ENCODE peak calls at places on chromosomes 7 and 10, in four cellular contexts. One of them, this sample, is unnamed.

GRCh38 chr7:4606776-4607175 is 75.3 kb upstream of the FOXK1 start:
- DNase-seq in H1: no peak
- DNase-seq in IMR-90: no peak
- DNase-seq in mesenchymal stem cell: no peak
- DNase-seq in this sample: no peak

GRCh38 chr10:32005050-32005449 is 51.2 kb downstream of the KIF5B start:
- DNase-seq in H1: no peak
- DNase-seq in mesenchymal stem cell: peak
- DNase-seq in IMR-90: peak
- DNase-seq in this sample: no peak

GRCh38 chr10:35568483-35569015 is 36.6 kb upstream of the GJD4 start:
- DNase-seq in IMR-90: no peak
- DNase-seq in H1: no peak
- DNase-seq in mesenchymal stem cell: no peak
- DNase-seq in this sample: no peak

GRCh38 chr7:154289119-154289518 is 236.9 kb downstream of the DPP6 start:
- DNase-seq in H1: no peak
- DNase-seq in IMR-90: no peak
- DNase-seq in mesenchymal stem cell: no peak
- DNase-seq in this sample: no peak

GRCh38 chr7:200704-201103 is 8.3 kb downstream of the FAM20C start:
- DNase-seq in mesenchymal stem cell: no peak
- DNase-seq in H1: no peak
- DNase-seq in IMR-90: no peak
- DNase-seq in this sample: no peak

GRCh38 chr10:6247041-6247712 is 44.4 kb downstream of the PFKFB3 start:
- DNase-seq in H1: no peak
- DNase-seq in mesenchymal stem cell: no peak
- DNase-seq in IMR-90: no peak
- DNase-seq in this sample: no peak

GRCh38 chr7:102426268-102427031 is 6.9 kb upstream of the ORAI2 start:
- DNase-seq in H1: no peak
- DNase-seq in mesenchymal stem cell: no peak
- DNase-seq in IMR-90: no peak
- DNase-seq in this sample: no peak

GRCh38 chr10:45061982-45062381 is 61.3 kb downstream of the ZNF22 start:
- DNase-seq in H1: no peak
- DNase-seq in mesenchymal stem cell: no peak
- DNase-seq in IMR-90: no peak
- DNase-seq in this sample: no peak

GRCh38 chr7:95365151-95365550 is 31.0 kb downstream of the PON3 start:
- DNase-seq in H1: no peak
- DNase-seq in mesenchymal stem cell: no peak
- DNase-seq in IMR-90: no peak
- DNase-seq in this sample: no peak

GRCh38 chr10:31001740-31002139 is 29.9 kb downstream of the ZNF438 start:
- DNase-seq in H1: no peak
- DNase-seq in mesenchymal stem cell: no peak
- DNase-seq in IMR-90: no peak
- DNase-seq in this sample: no peak

GRCh38 chr10:31010062-31010461 is 21.6 kb downstream of the ZNF438 start:
- DNase-seq in H1: no peak
- DNase-seq in mesenchymal stem cell: no peak
- DNase-seq in IMR-90: peak
- DNase-seq in this sample: no peak

GRCh38 chr10:31000867-31001266 is 30.8 kb downstream of the ZNF438 start:
- DNase-seq in IMR-90: no peak
- DNase-seq in H1: no peak
- DNase-seq in mesenchymal stem cell: peak
- DNase-seq in this sample: no peak

GRCh38 chr10:31000071-31000787 is 31.4 kb downstream of the ZNF438 start:
- DNase-seq in IMR-90: no peak
- DNase-seq in mesenchymal stem cell: no peak
- DNase-seq in H1: no peak
- DNase-seq in this sample: no peak

DNA sequence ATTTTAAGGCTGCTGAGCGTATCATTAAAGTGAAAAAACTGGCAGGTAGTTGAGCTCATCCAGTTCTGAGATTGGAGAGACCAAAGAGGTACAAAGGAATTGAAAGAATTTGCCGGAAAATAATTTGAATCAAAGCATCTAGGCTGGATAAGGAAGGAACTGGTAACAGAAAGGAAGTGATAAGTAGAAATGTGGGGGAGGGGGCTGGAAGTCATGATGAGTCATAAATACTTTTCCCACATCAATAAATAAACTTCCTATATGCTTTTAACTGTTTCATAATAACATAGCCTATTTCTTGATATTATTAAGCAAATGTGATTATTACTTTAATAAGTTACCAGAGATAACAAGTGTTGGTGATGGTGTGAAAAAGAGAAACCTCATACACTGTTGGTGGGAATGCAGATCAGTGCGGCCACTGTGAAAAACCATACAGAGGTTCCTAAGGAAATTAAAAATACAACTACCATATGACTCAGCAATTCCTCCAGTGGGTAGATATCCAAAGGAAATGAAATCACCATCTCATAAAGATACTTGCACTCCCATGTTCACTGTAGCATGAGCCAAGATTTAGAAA is 27.0 kb downstream of the ZNF438 start:
- DNase-seq in IMR-90: peak
- DNase-seq in H1: no peak
- DNase-seq in mesenchymal stem cell: peak
- DNase-seq in this sample: no peak
- H3K14ac ChIP-seq in IMR-90: peak
- H3K14ac ChIP-seq in H1: no peak
- H3K14ac ChIP-seq in mesenchymal stem cell: no peak
- H3K14ac ChIP-seq in this sample: no peak

GRCh38 chr7:134752006-134752760 is 27.3 kb upstream of the CALD1 start:
- DNase-seq in H1: no peak
- DNase-seq in IMR-90: peak
- DNase-seq in mesenchymal stem cell: peak
- DNase-seq in this sample: no peak
- H2BK15ac ChIP-seq in H1: no peak
- H2BK15ac ChIP-seq in IMR-90: peak
- H2BK15ac ChIP-seq in mesenchymal stem cell: no peak
- H2BK15ac ChIP-seq in this sample: no peak

DNA sequence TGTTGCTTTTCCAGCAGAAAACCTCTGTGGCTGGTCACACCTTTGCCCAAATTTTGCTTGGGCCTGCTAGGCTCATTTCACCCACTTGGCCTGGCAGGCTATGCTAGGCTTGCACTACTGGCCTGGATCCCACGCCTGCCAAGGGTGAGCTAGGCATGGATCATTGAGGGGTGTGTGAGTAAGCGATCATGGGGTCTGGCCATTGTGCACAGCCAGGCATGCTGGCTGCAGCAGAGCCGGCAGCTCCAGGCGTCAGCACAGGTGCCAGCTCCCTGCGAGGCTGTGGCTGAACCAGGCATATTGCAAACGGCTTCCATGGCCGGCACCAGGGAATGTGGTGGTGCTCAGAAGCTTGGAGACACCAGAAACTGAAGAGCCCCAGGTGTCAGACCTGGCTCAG is 19.2 kb downstream of the CFAP70 start:
- DNase-seq in H1: no peak
- DNase-seq in IMR-90: no peak
- DNase-seq in mesenchymal stem cell: no peak
- DNase-seq in this sample: no peak
- H3K14ac ChIP-seq in H1: no peak
- H3K14ac ChIP-seq in IMR-90: no peak
- H3K14ac ChIP-seq in mesenchymal stem cell: no peak
- H3K14ac ChIP-seq in this sample: no peak

GRCh38 chr10:69801434-69802315 is at the start of gene COL13A1:
- DNase-seq in mesenchymal stem cell: peak
- DNase-seq in H1: peak
- DNase-seq in IMR-90: peak
- DNase-seq in this sample: peak
- H2BK15ac ChIP-seq in mesenchymal stem cell: no peak
- H2BK15ac ChIP-seq in H1: no peak
- H2BK15ac ChIP-seq in IMR-90: peak
- H2BK15ac ChIP-seq in this sample: peak

GRCh38 chr10:62037890-62038608 is 136.6 kb downstream of the ARID5B start:
- DNase-seq in IMR-90: no peak
- DNase-seq in H1: no peak
- DNase-seq in mesenchymal stem cell: no peak
- DNase-seq in this sample: no peak

GRCh38 chr10:62040896-62041295 is 139.4 kb downstream of the ARID5B start:
- DNase-seq in mesenchymal stem cell: no peak
- DNase-seq in H1: no peak
- DNase-seq in IMR-90: no peak
- DNase-seq in this sample: no peak

GRCh38 chr10:62038609-62039190 is 137.2 kb downstream of the ARID5B start:
- DNase-seq in mesenchymal stem cell: peak
- DNase-seq in IMR-90: peak
- DNase-seq in H1: no peak
- DNase-seq in this sample: peak

GRCh38 chr10:62036186-62037081 is 134.9 kb downstream of the ARID5B start:
- DNase-seq in IMR-90: no peak
- DNase-seq in H1: no peak
- DNase-seq in mesenchymal stem cell: peak
- DNase-seq in this sample: no peak

GRCh38 chr10:62037166-62037831 is 135.8 kb downstream of the ARID5B start:
- DNase-seq in H1: no peak
- DNase-seq in mesenchymal stem cell: peak
- DNase-seq in IMR-90: peak
- DNase-seq in this sample: no peak
- H3K14ac ChIP-seq in H1: no peak
- H3K14ac ChIP-seq in mesenchymal stem cell: no peak
- H3K14ac ChIP-seq in IMR-90: peak
- H3K14ac ChIP-seq in this sample: no peak

GRCh38 chr7:126524967-126525366 is 727.8 kb downstream of the GRM8 start:
- DNase-seq in mesenchymal stem cell: no peak
- DNase-seq in H1: no peak
- DNase-seq in IMR-90: no peak
- DNase-seq in this sample: no peak
- H2BK15ac ChIP-seq in mesenchymal stem cell: no peak
- H2BK15ac ChIP-seq in H1: no peak
- H2BK15ac ChIP-seq in IMR-90: no peak
- H2BK15ac ChIP-seq in this sample: no peak

GRCh38 chr10:72308320-72308987 is 34.7 kb downstream of the DDIT4 start:
- DNase-seq in H1: no peak
- DNase-seq in mesenchymal stem cell: peak
- DNase-seq in IMR-90: peak
- DNase-seq in this sample: no peak
- H3K14ac ChIP-seq in H1: no peak
- H3K14ac ChIP-seq in mesenchymal stem cell: no peak
- H3K14ac ChIP-seq in IMR-90: peak
- H3K14ac ChIP-seq in this sample: no peak

GRCh38 chr10:111801841-111802240 is 381.7 kb downstream of the GPAM start:
- DNase-seq in H1: no peak
- DNase-seq in IMR-90: no peak
- DNase-seq in mesenchymal stem cell: no peak
- DNase-seq in this sample: no peak
- H2BK15ac ChIP-seq in H1: no peak
- H2BK15ac ChIP-seq in IMR-90: no peak
- H2BK15ac ChIP-seq in mesenchymal stem cell: no peak
- H2BK15ac ChIP-seq in this sample: no peak

DNA sequence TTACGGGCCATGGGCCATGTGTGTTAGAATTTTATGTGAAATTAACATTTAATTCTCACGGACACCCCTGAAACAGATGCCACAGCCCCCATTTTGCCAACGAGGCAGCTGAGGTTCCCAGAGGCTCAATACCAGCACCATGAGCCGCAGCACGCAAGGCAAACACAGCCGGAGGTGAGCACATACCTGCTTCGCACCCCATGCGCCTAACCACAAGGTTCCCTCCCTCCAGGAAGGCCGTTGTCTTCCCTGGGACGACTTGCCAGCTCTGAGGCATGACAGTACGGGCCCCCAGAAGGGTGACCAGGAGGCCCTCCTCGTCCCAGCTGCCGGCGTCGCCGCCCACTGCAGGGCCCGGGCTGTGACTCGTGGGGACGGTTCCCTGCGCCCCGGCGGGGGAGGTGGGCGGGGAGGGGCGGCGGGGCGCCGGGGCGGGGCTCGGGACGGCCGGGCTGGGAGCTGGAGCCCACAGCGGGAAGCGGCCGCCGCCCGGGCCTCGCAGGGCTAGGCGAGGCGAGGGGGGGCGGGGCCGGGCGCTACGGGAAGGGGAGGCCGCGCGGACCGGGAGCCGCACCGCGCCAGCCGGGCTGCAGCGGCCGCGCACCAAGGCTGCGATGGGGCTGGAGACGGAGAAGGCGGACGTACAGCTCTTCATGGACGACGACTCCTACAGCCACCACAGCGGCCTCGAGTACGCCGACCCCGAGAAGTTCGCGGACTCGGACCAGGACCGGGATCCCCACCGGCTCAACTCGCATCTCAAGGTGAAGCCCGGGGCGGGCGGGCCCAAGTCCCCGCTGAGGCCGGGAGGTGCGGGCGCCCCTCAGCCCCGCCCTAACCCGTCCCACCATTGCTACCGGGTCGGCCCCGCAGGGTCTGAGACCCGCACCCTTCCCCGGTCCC is at the start of gene CAV2:
- DNase-seq in mesenchymal stem cell: peak
- DNase-seq in IMR-90: peak
- DNase-seq in H1: no peak
- DNase-seq in this sample: peak
- H3K14ac ChIP-seq in mesenchymal stem cell: no peak
- H3K14ac ChIP-seq in IMR-90: peak
- H3K14ac ChIP-seq in H1: no peak
- H3K14ac ChIP-seq in this sample: peak